ENCODE peak calls at places on chromosome 22, in six cellular contexts. S is mesenteric fat pad, X is SW 1271, B is right atrium auricular region, I is ELR, N is HTR-8/SVneo. K is an unnamed sample.

GRCh38 chr22:35839811-35840739 is 122.4 kb downstream of the APOL5 start:
- DNase-seq in S (peak), X (peak), B (peak), I (peak), N (peak), K (peak)

GRCh38 chr22:37664249-37665101 is 6.0 kb downstream of the PDXP start:
- DNase-seq in S (no peak), X (no peak), B (no peak), I (no peak), N (no peak), K (no peak)

GRCh38 chr22:25111579-25112517 is 87.8 kb upstream of the CRYBB3 start:
- DNase-seq in S (no peak), X (no peak), B (peak), I (no peak), N (no peak), K (peak)

GRCh38 chr22:47138898-47139789 is 376.7 kb downstream of the TBC1D22A start:
- DNase-seq in S (no peak), X (no peak), B (no peak), I (no peak), N (no peak), K (no peak)

GRCh38 chr22:24271406-24271760 is 752 bp downstream of the SPECC1L start:
- DNase-seq in S (no peak), X (no peak), B (no peak), I (no peak), N (no peak), K (no peak)

GRCh38 chr22:40203568-40203967 is 25.8 kb downstream of the TNRC6B start:
- DNase-seq in S (no peak), X (no peak), B (no peak), I (peak), N (no peak), K (no peak)

GRCh38 chr22:44337658-44338004 is 24.9 kb upstream of the SHISAL1 start:
- DNase-seq in S (no peak), X (no peak), B (peak), I (peak), N (peak), K (no peak)

GRCh38 chr22:42716649-42717127 is 4.0 kb downstream of the A4GALT start:
- DNase-seq in S (no peak), X (no peak), B (no peak), I (no peak), N (no peak), K (no peak)

GRCh38 chr22:32793604-32794003 is 7.9 kb upstream of the TIMP3 start:
- DNase-seq in S (no peak), X (no peak), B (no peak), I (no peak), N (no peak), K (no peak)